ENCODE peak calls at places on chromosomes 11 and 22, in four cellular contexts. One of them, this sample, is unnamed.

GRCh38 chr11:75277991-75278790 is 37.6 kb downstream of the TPBGL start:
- DNase-seq in ELR: no peak
- DNase-seq in non-pigmented ciliary epithelial cell: no peak
- DNase-seq in neuronal stem cell: no peak
- DNase-seq in this sample: no peak

GRCh38 chr11:120601566-120601965 is 90.0 kb downstream of the GRIK4 start:
- DNase-seq in non-pigmented ciliary epithelial cell: peak
- DNase-seq in neuronal stem cell: no peak
- DNase-seq in ELR: peak
- DNase-seq in this sample: peak

GRCh38 chr11:4393209-4394196 is at the start of gene TRIM21:
- DNase-seq in ELR: peak
- DNase-seq in non-pigmented ciliary epithelial cell: peak
- DNase-seq in neuronal stem cell: peak
- DNase-seq in this sample: peak

GRCh38 chr11:47524200-47524874 is 28.6 kb downstream of the CELF1 start:
- DNase-seq in neuronal stem cell: no peak
- DNase-seq in non-pigmented ciliary epithelial cell: no peak
- DNase-seq in ELR: peak
- DNase-seq in this sample: no peak

GRCh38 chr11:2258501-2259465 is 11.6 kb downstream of the ASCL2 start:
- DNase-seq in neuronal stem cell: no peak
- DNase-seq in ELR: no peak
- DNase-seq in non-pigmented ciliary epithelial cell: no peak
- DNase-seq in this sample: no peak

GRCh38 chr11:2898366-2899079 is 12.9 kb upstream of the CDKN1C start:
- DNase-seq in ELR: peak
- DNase-seq in neuronal stem cell: no peak
- DNase-seq in non-pigmented ciliary epithelial cell: peak
- DNase-seq in this sample: peak

GRCh38 chr11:102014756-102015155 is 32.5 kb upstream of the CFAP300 start:
- DNase-seq in ELR: no peak
- DNase-seq in non-pigmented ciliary epithelial cell: no peak
- DNase-seq in neuronal stem cell: no peak
- DNase-seq in this sample: no peak

GRCh38 chr11:109552376-109552775 is 130.4 kb downstream of the C11orf87 start:
- DNase-seq in non-pigmented ciliary epithelial cell: no peak
- DNase-seq in ELR: peak
- DNase-seq in neuronal stem cell: no peak
- DNase-seq in this sample: peak

GRCh38 chr22:48627966-48628365 is 1199.7 kb downstream of the BRD1 start:
- DNase-seq in non-pigmented ciliary epithelial cell: no peak
- DNase-seq in ELR: no peak
- DNase-seq in neuronal stem cell: no peak
- DNase-seq in this sample: no peak

This sample was measured in PC-3.